ENCODE peak calls at places on chromosome 14, in six cellular contexts. One of them, this sample, is unnamed.

GRCh38 chr14:32564591-32564990 is 235.5 kb downstream of the AKAP6 start:
- DNase-seq in stomach: no peak
- DNase-seq in A549: no peak
- DNase-seq in sigmoid colon: no peak
- DNase-seq in H1: no peak
- DNase-seq in suprapubic skin: no peak
- DNase-seq in this sample: no peak

GRCh38 chr14:102817318-102817717 is 40.1 kb downstream of the TRAF3 start:
- DNase-seq in suprapubic skin: no peak
- DNase-seq in A549: no peak
- DNase-seq in sigmoid colon: no peak
- DNase-seq in H1: no peak
- DNase-seq in stomach: no peak
- DNase-seq in this sample: no peak

GRCh38 chr14:49306152-49306751 is 279.9 kb downstream of the RPS29 start:
- DNase-seq in stomach: no peak
- DNase-seq in H1: no peak
- DNase-seq in A549: peak
- DNase-seq in suprapubic skin: no peak
- DNase-seq in sigmoid colon: no peak
- DNase-seq in this sample: no peak

GRCh38 chr14:43640718-43641267 is 866.3 kb downstream of the FSCB start:
- DNase-seq in stomach: peak
- DNase-seq in H1: no peak
- DNase-seq in A549: no peak
- DNase-seq in suprapubic skin: no peak
- DNase-seq in sigmoid colon: no peak
- DNase-seq in this sample: no peak

GRCh38 chr14:93081875-93082570 is 33.7 kb downstream of the ITPK1 start:
- DNase-seq in suprapubic skin: no peak
- DNase-seq in A549: no peak
- DNase-seq in stomach: no peak
- DNase-seq in H1: no peak
- DNase-seq in sigmoid colon: no peak
- DNase-seq in this sample: no peak

GRCh38 chr14:80978403-80978802 is 23.0 kb downstream of the TSHR start:
- DNase-seq in suprapubic skin: no peak
- DNase-seq in A549: no peak
- DNase-seq in stomach: no peak
- DNase-seq in sigmoid colon: no peak
- DNase-seq in H1: no peak
- DNase-seq in this sample: no peak

GRCh38 chr14:77804592-77804991 is 4.7 kb downstream of the ADCK1 start:
- DNase-seq in A549: peak
- DNase-seq in stomach: no peak
- DNase-seq in sigmoid colon: no peak
- DNase-seq in suprapubic skin: no peak
- DNase-seq in H1: no peak
- DNase-seq in this sample: no peak

GRCh38 chr14:73234029-73234428 is 3.3 kb upstream of the PAPLN start:
- DNase-seq in H1: no peak
- DNase-seq in suprapubic skin: no peak
- DNase-seq in stomach: no peak
- DNase-seq in A549: no peak
- DNase-seq in sigmoid colon: peak
- DNase-seq in this sample: no peak

GRCh38 chr14:100453930-100454329 is 130.8 kb downstream of the SLC25A47 start:
- DNase-seq in H1: no peak
- DNase-seq in A549: no peak
- DNase-seq in suprapubic skin: no peak
- DNase-seq in sigmoid colon: no peak
- DNase-seq in stomach: no peak
- DNase-seq in this sample: no peak

GRCh38 chr14:100340454-100340813 is 17.3 kb downstream of the SLC25A47 start:
- DNase-seq in A549: no peak
- DNase-seq in H1: no peak
- DNase-seq in sigmoid colon: no peak
- DNase-seq in stomach: no peak
- DNase-seq in suprapubic skin: peak
- DNase-seq in this sample: no peak

GRCh38 chr14:33556382-33557121 is 394.3 kb downstream of the EGLN3 start:
- DNase-seq in sigmoid colon: no peak
- DNase-seq in A549: no peak
- DNase-seq in stomach: no peak
- DNase-seq in suprapubic skin: no peak
- DNase-seq in H1: no peak
- DNase-seq in this sample: no peak

GRCh38 chr14:76782115-76782884 is 21.0 kb downstream of the VASH1 start:
- DNase-seq in suprapubic skin: no peak
- DNase-seq in H1: no peak
- DNase-seq in A549: no peak
- DNase-seq in sigmoid colon: peak
- DNase-seq in stomach: no peak
- DNase-seq in this sample: no peak

GRCh38 chr14:51304956-51305355 is 64.9 kb downstream of the TMX1 start:
- DNase-seq in H1: no peak
- DNase-seq in A549: peak
- DNase-seq in stomach: no peak
- DNase-seq in suprapubic skin: no peak
- DNase-seq in sigmoid colon: no peak
- DNase-seq in this sample: no peak

GRCh38 chr14:65847065-65847847 is 434.7 kb downstream of the FUT8 start:
- DNase-seq in sigmoid colon: no peak
- DNase-seq in stomach: no peak
- DNase-seq in A549: no peak
- DNase-seq in suprapubic skin: no peak
- DNase-seq in H1: no peak
- DNase-seq in this sample: no peak

GRCh38 chr14:84584526-84584925 is 945.4 kb upstream of the FLRT2 start:
- DNase-seq in H1: no peak
- DNase-seq in A549: no peak
- DNase-seq in sigmoid colon: no peak
- DNase-seq in suprapubic skin: no peak
- DNase-seq in stomach: no peak
- DNase-seq in this sample: no peak

GRCh38 chr14:87916103-87916885 is 76.7 kb downstream of the GALC start:
- DNase-seq in A549: no peak
- DNase-seq in H1: no peak
- DNase-seq in suprapubic skin: no peak
- DNase-seq in sigmoid colon: no peak
- DNase-seq in stomach: no peak
- DNase-seq in this sample: no peak

GRCh38 chr14:65222434-65222833 is 120.1 kb upstream of the MAX start:
- DNase-seq in stomach: peak
- DNase-seq in sigmoid colon: no peak
- DNase-seq in suprapubic skin: no peak
- DNase-seq in A549: no peak
- DNase-seq in H1: peak
- DNase-seq in this sample: no peak

GRCh38 chr14:53047302-53047701 is 96.5 kb upstream of the FERMT2 start:
- DNase-seq in H1: no peak
- DNase-seq in stomach: no peak
- DNase-seq in suprapubic skin: no peak
- DNase-seq in sigmoid colon: no peak
- DNase-seq in A549: no peak
- DNase-seq in this sample: no peak

GRCh38 chr14:72892103-72892878 is 1.6 kb downstream of the DPF3 start:
- DNase-seq in suprapubic skin: no peak
- DNase-seq in stomach: no peak
- DNase-seq in A549: no peak
- DNase-seq in sigmoid colon: no peak
- DNase-seq in H1: no peak
- DNase-seq in this sample: no peak

GRCh38 chr14:24392327-24393098 is 6.3 kb upstream of the NYNRIN start:
- DNase-seq in suprapubic skin: no peak
- DNase-seq in A549: peak
- DNase-seq in stomach: no peak
- DNase-seq in sigmoid colon: no peak
- DNase-seq in H1: no peak
- DNase-seq in this sample: no peak

GRCh38 chr14:81343701-81344100 is 56.4 kb downstream of the STON2 start:
- DNase-seq in suprapubic skin: no peak
- DNase-seq in A549: no peak
- DNase-seq in sigmoid colon: no peak
- DNase-seq in H1: no peak
- DNase-seq in stomach: no peak
- DNase-seq in this sample: no peak

GRCh38 chr14:23406244-23406643 is 1.8 kb downstream of the MYH6 start:
- DNase-seq in A549: no peak
- DNase-seq in H1: no peak
- DNase-seq in sigmoid colon: no peak
- DNase-seq in suprapubic skin: no peak
- DNase-seq in stomach: no peak
- DNase-seq in this sample: no peak

GRCh38 chr14:57889245-57889644 is 23.4 kb upstream of the SLC35F4 start:
- DNase-seq in suprapubic skin: no peak
- DNase-seq in stomach: peak
- DNase-seq in A549: no peak
- DNase-seq in sigmoid colon: no peak
- DNase-seq in H1: no peak
- DNase-seq in this sample: no peak

GRCh38 chr14:22163051-22163450 is 426.0 kb downstream of the DAD1 start:
- DNase-seq in A549: no peak
- DNase-seq in suprapubic skin: no peak
- DNase-seq in sigmoid colon: no peak
- DNase-seq in stomach: no peak
- DNase-seq in H1: no peak
- DNase-seq in this sample: no peak
- TF ChIP-seq CTCF in A549: no peak
- TF ChIP-seq CTCF in suprapubic skin: no peak
- TF ChIP-seq CTCF in sigmoid colon: no peak
- TF ChIP-seq CTCF in stomach: no peak
- TF ChIP-seq CTCF in H1: peak
- TF ChIP-seq CTCF in this sample: no peak

GRCh38 chr14:61454545-61454944 is 133.2 kb downstream of the PRKCH start:
- DNase-seq in stomach: no peak
- DNase-seq in suprapubic skin: no peak
- DNase-seq in H1: no peak
- DNase-seq in sigmoid colon: no peak
- DNase-seq in A549: no peak
- DNase-seq in this sample: no peak

GRCh38 chr14:61451491-61451890 is 130.1 kb downstream of the PRKCH start:
- DNase-seq in A549: no peak
- DNase-seq in sigmoid colon: no peak
- DNase-seq in stomach: no peak
- DNase-seq in H1: no peak
- DNase-seq in suprapubic skin: no peak
- DNase-seq in this sample: no peak

GRCh38 chr14:61451891-61452400 is 130.6 kb downstream of the PRKCH start:
- DNase-seq in sigmoid colon: no peak
- DNase-seq in A549: no peak
- DNase-seq in suprapubic skin: no peak
- DNase-seq in H1: no peak
- DNase-seq in stomach: no peak
- DNase-seq in this sample: no peak

GRCh38 chr14:61453103-61453767 is 131.9 kb downstream of the PRKCH start:
- DNase-seq in A549: no peak
- DNase-seq in H1: no peak
- DNase-seq in suprapubic skin: no peak
- DNase-seq in stomach: no peak
- DNase-seq in sigmoid colon: no peak
- DNase-seq in this sample: no peak

DNA sequence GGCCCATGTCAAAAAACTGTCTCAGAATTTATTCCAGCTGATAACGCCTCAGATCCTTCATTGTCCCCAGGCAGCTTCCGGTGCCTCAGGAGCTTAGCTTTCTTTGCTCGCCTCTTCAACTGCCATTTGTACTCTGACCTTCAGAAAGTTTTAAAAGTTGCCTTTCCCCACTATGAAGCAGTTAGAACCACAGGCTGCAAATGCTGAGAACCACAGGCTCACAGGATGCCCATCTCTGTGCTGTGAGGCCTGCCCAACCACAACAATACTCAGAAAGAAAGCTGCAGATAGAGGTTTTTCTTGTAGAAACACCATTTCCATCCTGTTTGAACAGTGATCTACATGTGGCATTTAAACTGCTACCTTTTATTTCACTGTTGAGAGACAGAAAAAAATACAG is 131.1 kb downstream of the PRKCH start:
- DNase-seq in sigmoid colon: no peak
- DNase-seq in H1: no peak
- DNase-seq in A549: no peak
- DNase-seq in suprapubic skin: no peak
- DNase-seq in stomach: no peak
- DNase-seq in this sample: no peak
- TF ChIP-seq EP300 in sigmoid colon: no peak
- TF ChIP-seq EP300 in H1: no peak
- TF ChIP-seq EP300 in A549: no peak
- TF ChIP-seq EP300 in suprapubic skin: no peak
- TF ChIP-seq EP300 in stomach: no peak
- TF ChIP-seq EP300 in this sample: no peak

DNA sequence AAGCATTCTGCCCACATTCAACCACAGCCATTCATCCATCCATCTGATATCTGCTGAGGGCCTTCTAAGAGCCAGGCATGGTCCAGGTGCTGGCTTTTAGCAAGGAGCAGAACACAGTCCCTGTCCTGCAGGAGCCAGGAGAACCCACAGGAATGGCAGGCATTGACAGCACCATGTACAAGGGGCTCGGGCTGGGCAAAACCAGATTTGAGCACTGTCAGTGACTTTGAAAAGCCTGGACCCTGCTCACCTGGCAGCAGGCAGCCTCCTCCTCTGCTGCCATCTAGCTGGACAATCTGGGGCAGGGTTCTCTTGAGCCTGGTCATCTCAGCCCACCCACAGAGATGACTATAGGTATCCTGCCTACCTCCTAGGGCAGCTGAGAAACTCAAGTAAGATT is 136.9 kb downstream of the ZFP36L1 start:
- DNase-seq in stomach: no peak
- DNase-seq in sigmoid colon: no peak
- DNase-seq in suprapubic skin: no peak
- DNase-seq in H1: no peak
- DNase-seq in A549: no peak
- DNase-seq in this sample: no peak
- H3K27ac ChIP-seq in stomach: peak
- H3K27ac ChIP-seq in sigmoid colon: peak
- H3K27ac ChIP-seq in suprapubic skin: no peak
- H3K27ac ChIP-seq in H1: no peak
- H3K27ac ChIP-seq in A549: peak
- H3K27ac ChIP-seq in this sample: no peak

DNA sequence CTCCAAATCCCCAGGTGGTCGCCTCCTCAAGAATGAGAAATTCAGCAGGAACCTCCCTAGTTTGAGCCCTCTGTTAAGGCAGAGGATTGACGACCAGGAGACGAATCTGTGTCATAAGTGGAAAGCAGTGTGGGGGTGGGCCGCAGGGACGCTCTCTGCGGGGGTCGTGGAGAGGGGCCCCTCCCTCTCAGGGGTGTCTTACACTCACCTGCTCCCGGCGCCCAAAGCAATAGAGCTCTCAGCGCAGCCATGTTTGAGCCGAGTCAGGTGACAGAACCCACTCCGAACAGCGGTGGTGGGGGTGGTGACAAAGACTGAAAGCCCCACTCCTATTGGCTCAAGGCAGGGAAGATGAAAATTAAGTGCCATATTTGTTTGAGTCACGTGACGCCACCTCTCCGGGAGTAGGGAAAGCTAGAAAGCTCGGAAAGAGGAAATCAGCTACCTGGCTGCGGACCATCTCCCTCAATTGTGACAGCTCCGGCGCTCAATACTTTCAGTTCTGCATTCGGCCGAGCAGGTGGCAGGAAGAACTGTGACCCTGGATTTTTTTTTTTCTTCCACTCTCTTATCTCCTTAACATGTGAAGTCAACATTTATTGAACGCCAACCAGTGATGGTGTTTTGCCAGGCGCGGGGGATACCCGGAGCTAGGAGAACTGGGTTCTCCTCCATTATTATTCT is at the start of gene ZFYVE26:
- DNase-seq in sigmoid colon: peak
- DNase-seq in stomach: peak
- DNase-seq in A549: peak
- DNase-seq in H1: peak
- DNase-seq in suprapubic skin: peak
- DNase-seq in this sample: peak
- TF ChIP-seq CTCF in sigmoid colon: no peak
- TF ChIP-seq CTCF in stomach: no peak
- TF ChIP-seq CTCF in A549: no peak
- TF ChIP-seq CTCF in H1: no peak
- TF ChIP-seq CTCF in suprapubic skin: no peak
- TF ChIP-seq CTCF in this sample: peak

This sample was measured in tibial nerve.